ENCODE peak calls at places on chromosomes 11 and 22, in six cellular contexts. One of them, this sample, is unnamed.
A peak's percentile ranks its signal among the peaks of the same experiment; 100 is the strongest.

GRCh38 chr22:44975444-44976262 is 34.2 kb downstream of the PHF21B start:
- DNase-seq in SK-N-SH: peak; percentile 81
- DNase-seq in HepG2: peak; percentile 66
- DNase-seq in K562: peak; percentile 84
- DNase-seq in GM12892: peak; percentile 79
- DNase-seq in H1: peak; percentile 98
- DNase-seq in this sample: peak; percentile 86

GRCh38 chr11:123560001-123560400 is 94.4 kb downstream of the SCN3B start:
- DNase-seq in SK-N-SH: peak; percentile 72
- DNase-seq in HepG2: no peak
- DNase-seq in K562: no peak
- DNase-seq in GM12892: no peak
- DNase-seq in H1: no peak
- DNase-seq in this sample: no peak

GRCh38 chr22:46830001-46830715 is 67.7 kb downstream of the TBC1D22A start:
- DNase-seq in SK-N-SH: peak; percentile 61
- DNase-seq in HepG2: no peak
- DNase-seq in K562: no peak
- DNase-seq in GM12892: no peak
- DNase-seq in H1: peak; percentile 37
- DNase-seq in this sample: no peak

GRCh38 chr11:126034880-126035279 is 27.8 kb downstream of the CDON start:
- DNase-seq in SK-N-SH: no peak
- DNase-seq in HepG2: no peak
- DNase-seq in K562: no peak
- DNase-seq in GM12892: no peak
- DNase-seq in H1: no peak
- DNase-seq in this sample: no peak

GRCh38 chr11:107819361-107820014 is 39.1 kb downstream of the SLC35F2 start:
- DNase-seq in SK-N-SH: no peak
- DNase-seq in HepG2: no peak
- DNase-seq in K562: no peak
- DNase-seq in GM12892: no peak
- DNase-seq in H1: no peak
- DNase-seq in this sample: no peak

GRCh38 chr11:44409558-44410236 is 99.8 kb upstream of the ALX4 start:
- DNase-seq in SK-N-SH: no peak
- DNase-seq in HepG2: peak; percentile 13
- DNase-seq in K562: no peak
- DNase-seq in GM12892: no peak
- DNase-seq in H1: no peak
- DNase-seq in this sample: no peak

GRCh38 chr11:68956547-68957254 is 24.1 kb downstream of the MRGPRD start:
- DNase-seq in SK-N-SH: no peak
- DNase-seq in HepG2: no peak
- DNase-seq in K562: no peak
- DNase-seq in GM12892: no peak
- DNase-seq in H1: no peak
- DNase-seq in this sample: no peak

GRCh38 chr11:1155274-1155693 is 2.5 kb upstream of the MUC5AC start:
- DNase-seq in SK-N-SH: no peak
- DNase-seq in HepG2: no peak
- DNase-seq in K562: no peak
- DNase-seq in GM12892: no peak
- DNase-seq in H1: no peak
- DNase-seq in this sample: no peak

GRCh38 chr22:23242473-23243001 is 62.2 kb downstream of the BCR start:
- DNase-seq in SK-N-SH: no peak
- DNase-seq in HepG2: no peak
- DNase-seq in K562: peak; percentile 76
- DNase-seq in GM12892: no peak
- DNase-seq in H1: peak; percentile 82
- DNase-seq in this sample: no peak

GRCh38 chr11:62452839-62453468 is 34.1 kb downstream of the SCGB1A1 start:
- DNase-seq in SK-N-SH: no peak
- DNase-seq in HepG2: no peak
- DNase-seq in K562: no peak
- DNase-seq in GM12892: no peak
- DNase-seq in H1: no peak
- DNase-seq in this sample: no peak

GRCh38 chr22:48719978-48720661 is 1107.6 kb downstream of the BRD1 start:
- DNase-seq in SK-N-SH: peak; percentile 67
- DNase-seq in HepG2: no peak
- DNase-seq in K562: peak; percentile 21
- DNase-seq in GM12892: no peak
- DNase-seq in H1: peak; percentile 80
- DNase-seq in this sample: no peak

GRCh38 chr22:45612451-45612901 is 59.2 kb upstream of the ATXN10 start:
- DNase-seq in SK-N-SH: no peak
- DNase-seq in HepG2: no peak
- DNase-seq in K562: no peak
- DNase-seq in GM12892: no peak
- DNase-seq in H1: no peak
- DNase-seq in this sample: no peak

GRCh38 chr11:57306156-57306876 is 18.4 kb downstream of the TNKS1BP1 start:
- DNase-seq in SK-N-SH: no peak
- DNase-seq in HepG2: peak; percentile 68
- DNase-seq in K562: no peak
- DNase-seq in GM12892: no peak
- DNase-seq in H1: no peak
- DNase-seq in this sample: no peak

GRCh38 chr22:32469799-32470212 is 4.8 kb upstream of the FBXO7 start:
- DNase-seq in SK-N-SH: peak; percentile 74
- DNase-seq in HepG2: no peak
- DNase-seq in K562: peak; percentile 62
- DNase-seq in GM12892: no peak
- DNase-seq in H1: no peak
- DNase-seq in this sample: no peak

GRCh38 chr11:126267650-126268049 is 1.0 kb downstream of the SRPRA start:
- DNase-seq in SK-N-SH: no peak
- DNase-seq in HepG2: no peak
- DNase-seq in K562: no peak
- DNase-seq in GM12892: no peak
- DNase-seq in H1: no peak
- DNase-seq in this sample: no peak

GRCh38 chr22:23536821-23537345 is 43.2 kb downstream of the IGLL1 start:
- DNase-seq in SK-N-SH: no peak
- DNase-seq in HepG2: no peak
- DNase-seq in K562: no peak
- DNase-seq in GM12892: no peak
- DNase-seq in H1: no peak
- DNase-seq in this sample: no peak

GRCh38 chr11:35585411-35585810 is 32.8 kb upstream of the FJX1 start:
- DNase-seq in SK-N-SH: no peak
- DNase-seq in HepG2: no peak
- DNase-seq in K562: no peak
- DNase-seq in GM12892: no peak
- DNase-seq in H1: no peak
- DNase-seq in this sample: no peak

GRCh38 chr11:78418584-78419211 is 1.1 kb upstream of the GAB2 start:
- DNase-seq in SK-N-SH: no peak
- DNase-seq in HepG2: no peak
- DNase-seq in K562: no peak
- DNase-seq in GM12892: no peak
- DNase-seq in H1: no peak
- DNase-seq in this sample: no peak

GRCh38 chr11:94793822-94794221 is 25.7 kb downstream of the AMOTL1 start:
- DNase-seq in SK-N-SH: no peak
- DNase-seq in HepG2: no peak
- DNase-seq in K562: no peak
- DNase-seq in GM12892: no peak
- DNase-seq in H1: no peak
- DNase-seq in this sample: no peak

GRCh38 chr11:122115520-122116343 is at the start of gene BLID:
- DNase-seq in SK-N-SH: no peak
- DNase-seq in HepG2: peak; percentile 7
- DNase-seq in K562: peak; percentile 2
- DNase-seq in GM12892: no peak
- DNase-seq in H1: peak; percentile 74
- DNase-seq in this sample: no peak

GRCh38 chr11:34357646-34358257 is at the start of gene ABTB2:
- DNase-seq in SK-N-SH: peak; percentile 98
- DNase-seq in HepG2: peak; percentile 94
- DNase-seq in K562: peak; percentile 97
- DNase-seq in GM12892: peak; percentile 88
- DNase-seq in H1: peak; percentile 98
- DNase-seq in this sample: peak; percentile 95

GRCh38 chr22:44537016-44537936 is 39.2 kb upstream of the RTL6 start:
- DNase-seq in SK-N-SH: peak; percentile 57
- DNase-seq in HepG2: no peak
- DNase-seq in K562: no peak
- DNase-seq in GM12892: no peak
- DNase-seq in H1: no peak
- DNase-seq in this sample: no peak

GRCh38 chr11:20057055-20057943 is 103.0 kb downstream of the DBX1 start:
- DNase-seq in SK-N-SH: peak; percentile 60
- DNase-seq in HepG2: no peak
- DNase-seq in K562: no peak
- DNase-seq in GM12892: no peak
- DNase-seq in H1: no peak
- DNase-seq in this sample: no peak

GRCh38 chr11:32334822-32335221 is 100.5 kb downstream of the WT1 start:
- DNase-seq in SK-N-SH: no peak
- DNase-seq in HepG2: peak; percentile 45
- DNase-seq in K562: peak; percentile 60
- DNase-seq in GM12892: no peak
- DNase-seq in H1: peak; percentile 84
- DNase-seq in this sample: no peak

GRCh38 chr22:32378703-32379272 is 21.1 kb downstream of the RFPL3 start:
- DNase-seq in SK-N-SH: peak; percentile 80
- DNase-seq in HepG2: peak; percentile 51
- DNase-seq in K562: peak; percentile 72
- DNase-seq in GM12892: no peak
- DNase-seq in H1: peak; percentile 91
- DNase-seq in this sample: no peak

GRCh38 chr11:57648791-57649735 is 649 bp downstream of the YPEL4 start:
- DNase-seq in SK-N-SH: peak; percentile 57
- DNase-seq in HepG2: no peak
- DNase-seq in K562: no peak
- DNase-seq in GM12892: no peak
- DNase-seq in H1: peak; percentile 76
- DNase-seq in this sample: no peak

GRCh38 chr11:57434640-57435546 is 8.0 kb upstream of the SLC43A3 start:
- DNase-seq in SK-N-SH: no peak
- DNase-seq in HepG2: peak; percentile 94
- DNase-seq in K562: no peak
- DNase-seq in GM12892: no peak
- DNase-seq in H1: no peak
- DNase-seq in this sample: no peak

GRCh38 chr11:76947190-76947589 is 86.5 kb downstream of the ACER3 start:
- DNase-seq in SK-N-SH: peak; percentile 52
- DNase-seq in HepG2: no peak
- DNase-seq in K562: no peak
- DNase-seq in GM12892: no peak
- DNase-seq in H1: no peak
- DNase-seq in this sample: no peak

GRCh38 chr11:10807629-10808552 is 835 bp downstream of the EIF4G2 start:
- DNase-seq in SK-N-SH: peak; percentile 58
- DNase-seq in HepG2: peak; percentile 32
- DNase-seq in K562: peak; percentile 53
- DNase-seq in GM12892: peak; percentile 32
- DNase-seq in H1: peak; percentile 56
- DNase-seq in this sample: no peak
- TF ChIP-seq POLR2AphosphoS5 in SK-N-SH: no peak
- TF ChIP-seq POLR2AphosphoS5 in HepG2: no peak
- TF ChIP-seq POLR2AphosphoS5 in K562: peak; percentile 9
- TF ChIP-seq POLR2AphosphoS5 in GM12892: no peak
- TF ChIP-seq POLR2AphosphoS5 in H1: peak; percentile 64
- TF ChIP-seq POLR2AphosphoS5 in this sample: no peak

GRCh38 chr11:7578276-7578955 is 64.6 kb downstream of the PPFIBP2 start:
- DNase-seq in SK-N-SH: peak; percentile 22
- DNase-seq in HepG2: no peak
- DNase-seq in K562: no peak
- DNase-seq in GM12892: no peak
- DNase-seq in H1: no peak
- DNase-seq in this sample: no peak
- TF ChIP-seq TAF1 in SK-N-SH: no peak
- TF ChIP-seq TAF1 in HepG2: no peak
- TF ChIP-seq TAF1 in K562: no peak
- TF ChIP-seq TAF1 in GM12892: no peak
- TF ChIP-seq TAF1 in H1: no peak
- TF ChIP-seq TAF1 in this sample: no peak

DNA sequence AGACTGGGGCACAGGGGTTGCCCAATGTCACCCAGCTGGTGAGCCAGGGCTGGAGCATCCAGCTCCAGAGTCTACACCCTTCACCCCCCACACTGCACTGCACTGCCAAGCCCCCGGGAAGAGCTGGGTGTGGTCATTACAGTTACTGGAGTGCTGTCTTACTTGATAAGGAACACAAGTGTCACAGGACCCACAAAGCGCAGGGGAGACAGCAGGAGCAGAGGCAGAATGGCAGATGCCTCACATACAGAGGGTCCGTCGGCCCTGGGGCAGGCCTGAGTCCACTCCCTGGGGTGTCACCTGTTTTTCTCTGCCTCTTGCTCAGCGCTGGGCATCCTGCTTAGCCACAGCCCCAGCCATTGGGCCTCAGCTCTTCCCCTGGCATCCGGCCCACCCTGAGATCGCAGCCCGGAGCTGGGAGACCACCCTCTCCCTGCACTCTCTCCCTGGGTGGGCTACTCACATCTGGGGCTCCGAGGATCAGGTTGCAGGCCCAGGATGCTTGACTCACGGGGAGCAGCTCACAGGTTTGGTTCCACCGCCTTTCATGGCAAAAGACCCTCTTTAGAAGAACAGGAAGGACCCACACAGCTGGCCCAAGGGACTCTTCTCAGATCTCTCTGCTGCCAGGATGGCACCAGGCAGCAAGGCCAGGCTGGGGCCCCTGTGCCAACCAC is 7.6 kb downstream of the IL2RB start:
- DNase-seq in SK-N-SH: no peak
- DNase-seq in HepG2: no peak
- DNase-seq in K562: peak; percentile 68
- DNase-seq in GM12892: no peak
- DNase-seq in H1: no peak
- DNase-seq in this sample: no peak
- TF ChIP-seq POLR2AphosphoS5 in SK-N-SH: no peak
- TF ChIP-seq POLR2AphosphoS5 in HepG2: no peak
- TF ChIP-seq POLR2AphosphoS5 in K562: no peak
- TF ChIP-seq POLR2AphosphoS5 in GM12892: no peak
- TF ChIP-seq POLR2AphosphoS5 in H1: no peak
- TF ChIP-seq POLR2AphosphoS5 in this sample: no peak

GRCh38 chr22:38953091-38953490 is 4.3 kb upstream of the APOBEC3A start:
- DNase-seq in SK-N-SH: no peak
- DNase-seq in HepG2: no peak
- DNase-seq in K562: no peak
- DNase-seq in GM12892: no peak
- DNase-seq in H1: no peak
- DNase-seq in this sample: no peak

GRCh38 chr22:38954414-38955043 is 2.9 kb upstream of the APOBEC3A start:
- DNase-seq in SK-N-SH: no peak
- DNase-seq in HepG2: no peak
- DNase-seq in K562: no peak
- DNase-seq in GM12892: no peak
- DNase-seq in H1: no peak
- DNase-seq in this sample: no peak

GRCh38 chr22:38952382-38952993 is 4.9 kb upstream of the APOBEC3A start:
- DNase-seq in SK-N-SH: no peak
- DNase-seq in HepG2: no peak
- DNase-seq in K562: no peak
- DNase-seq in GM12892: no peak
- DNase-seq in H1: no peak
- DNase-seq in this sample: no peak

GRCh38 chr22:38955250-38955775 is 2.1 kb upstream of the APOBEC3A start:
- DNase-seq in SK-N-SH: no peak
- DNase-seq in HepG2: no peak
- DNase-seq in K562: no peak
- DNase-seq in GM12892: no peak
- DNase-seq in H1: no peak
- DNase-seq in this sample: no peak

GRCh38 chr22:38953577-38954413 is 3.6 kb upstream of the APOBEC3A start:
- DNase-seq in SK-N-SH: no peak
- DNase-seq in HepG2: no peak
- DNase-seq in K562: no peak
- DNase-seq in GM12892: peak; percentile 87
- DNase-seq in H1: no peak
- DNase-seq in this sample: peak; percentile 83
- TF ChIP-seq TAF1 in SK-N-SH: no peak
- TF ChIP-seq TAF1 in HepG2: no peak
- TF ChIP-seq TAF1 in K562: no peak
- TF ChIP-seq TAF1 in GM12892: no peak
- TF ChIP-seq TAF1 in H1: no peak
- TF ChIP-seq TAF1 in this sample: no peak